ENCODE peak calls at places on chromosomes 1 and 21, in eight cellular contexts. R is AG04450, T is T follicular helper cell, D is amygdala, E is C1 segment of cervical spinal cord, V is hippocampal formation, S is GM23248, C is T-cell. J is an unnamed sample.

GRCh38 chr1:6172549-6172948 is 7.6 kb downstream of the CHD5 start:
- DNase-seq in R (no peak), T (no peak), D (no peak), E (no peak), V (no peak), S (no peak), C (no peak), J (no peak)

GRCh38 chr1:230084408-230085177 is 17.6 kb downstream of the GALNT2 start:
- DNase-seq in R (peak; percentile 96), T (no peak), D (no peak), E (peak; percentile 65), V (no peak), S (peak; percentile 99), C (no peak), J (peak; percentile 23)

GRCh38 chr1:42886800-42887199 is 40.4 kb downstream of the ZNF691 start:
- DNase-seq in R (no peak), T (no peak), D (no peak), E (no peak), V (no peak), S (no peak), C (no peak), J (no peak)

GRCh38 chr1:88648706-88649105 is 35.4 kb upstream of the PKN2 start:
- DNase-seq in R (no peak), T (no peak), D (no peak), E (no peak), V (no peak), S (no peak), C (no peak), J (no peak)

GRCh38 chr1:5831600-5832335 is 160.5 kb downstream of the NPHP4 start:
- DNase-seq in R (no peak), T (no peak), D (no peak), E (no peak), V (no peak), S (no peak), C (no peak), J (no peak)

GRCh38 chr1:188425687-188426086 is 1596.9 kb downstream of the PLA2G4A start:
- DNase-seq in R (peak; percentile 61), T (no peak), D (no peak), E (no peak), V (no peak), S (peak; percentile 16), C (no peak), J (no peak)

GRCh38 chr21:33825898-33826297 is 89.7 kb downstream of the ATP5PO start:
- DNase-seq in R (peak; percentile 24), T (no peak), D (no peak), E (no peak), V (no peak), S (peak; percentile 72), C (no peak), J (no peak)

GRCh38 chr1:219518168-219518905 is 94.6 kb downstream of the ZC3H11B start:
- DNase-seq in R (no peak), T (no peak), D (no peak), E (no peak), V (no peak), S (peak; percentile 47), C (no peak), J (no peak)

GRCh38 chr21:35643176-35643575 is 417.1 kb downstream of the SETD4 start:
- DNase-seq in R (no peak), T (no peak), D (no peak), E (no peak), V (no peak), S (no peak), C (no peak), J (no peak)

GRCh38 chr1:56501888-56502287 is 77.5 kb downstream of the PLPP3 start:
- DNase-seq in R (no peak), T (no peak), D (no peak), E (no peak), V (no peak), S (no peak), C (no peak), J (no peak)

GRCh38 chr1:27650527-27651175 is 15.7 kb upstream of the FGR start:
- DNase-seq in R (no peak), T (no peak), D (no peak), E (no peak), V (no peak), S (peak; percentile 69), C (no peak), J (no peak)

GRCh38 chr1:29355375-29355774 is 119.1 kb downstream of the PTPRU start:
- DNase-seq in R (no peak), T (no peak), D (no peak), E (no peak), V (no peak), S (no peak), C (no peak), J (no peak)

GRCh38 chr21:46180778-46181391 is 3.4 kb downstream of the SPATC1L start:
- DNase-seq in R (no peak), T (no peak), D (no peak), E (no peak), V (no peak), S (no peak), C (no peak), J (no peak)

GRCh38 chr1:183807549-183808168 is 2.7 kb downstream of the RGL1 start:
- DNase-seq in R (no peak), T (no peak), D (no peak), E (no peak), V (no peak), S (peak; percentile 85), C (no peak), J (no peak)

GRCh38 chr1:224454337-224455055 is 19.9 kb upstream of the WDR26 start:
- DNase-seq in R (no peak), T (no peak), D (no peak), E (no peak), V (no peak), S (no peak), C (no peak), J (no peak)

GRCh38 chr1:58572691-58573090 is 4.4 kb downstream of the TACSTD2 start:
- DNase-seq in R (no peak), T (no peak), D (no peak), E (no peak), V (no peak), S (no peak), C (no peak), J (no peak)

GRCh38 chr21:18553786-18554185 is 150.2 kb upstream of the TMPRSS15 start:
- DNase-seq in R (no peak), T (no peak), D (no peak), E (no peak), V (no peak), S (no peak), C (no peak), J (no peak)

GRCh38 chr1:158117854-158118691 is 62.6 kb upstream of the CD1D start:
- DNase-seq in R (no peak), T (peak; percentile 28), D (peak; percentile 8), E (no peak), V (peak; percentile 23), S (peak; percentile 70), C (peak; percentile 36), J (peak; percentile 21)

GRCh38 chr1:161038523-161039153 is at the start of gene TSTD1:
- DNase-seq in R (no peak), T (peak; percentile 80), D (peak; percentile 5), E (no peak), V (peak; percentile 16), S (no peak), C (peak; percentile 86), J (peak; percentile 83)

GRCh38 chr21:33374080-33374873 is 28.9 kb upstream of the IFNGR2 start:
- DNase-seq in R (no peak), T (peak; percentile 38), D (no peak), E (no peak), V (no peak), S (peak; percentile 58), C (peak; percentile 50), J (peak; percentile 22)

GRCh38 chr1:172122381-172122780 is 281.1 kb downstream of the DNM3 start:
- DNase-seq in R (no peak), T (no peak), D (no peak), E (no peak), V (no peak), S (no peak), C (no peak), J (no peak)

GRCh38 chr1:95532335-95532734 is 298.3 kb downstream of the RWDD3 start:
- DNase-seq in R (no peak), T (no peak), D (no peak), E (no peak), V (no peak), S (no peak), C (no peak), J (no peak)

GRCh38 chr1:15249032-15249601 is 2.1 kb downstream of the FHAD1 start:
- DNase-seq in R (no peak), T (no peak), D (no peak), E (no peak), V (no peak), S (no peak), C (peak; percentile 27), J (peak; percentile 69)

GRCh38 chr1:33305016-33305415 is 15.9 kb downstream of the A3GALT2 start:
- DNase-seq in R (no peak), T (no peak), D (no peak), E (no peak), V (no peak), S (no peak), C (no peak), J (no peak)

GRCh38 chr21:17784604-17785402 is 34.4 kb downstream of the C21orf91 start:
- DNase-seq in R (no peak), T (no peak), D (no peak), E (no peak), V (no peak), S (no peak), C (no peak), J (no peak)

GRCh38 chr1:50972766-50973165 is 2.7 kb downstream of the CDKN2C start:
- DNase-seq in R (no peak), T (no peak), D (no peak), E (no peak), V (no peak), S (no peak), C (no peak), J (no peak)

GRCh38 chr1:47593001-47593568 is 155.2 kb downstream of the FOXD2 start:
- DNase-seq in R (no peak), T (no peak), D (no peak), E (no peak), V (no peak), S (no peak), C (no peak), J (no peak)

GRCh38 chr21:15122241-15122640 is 57.4 kb upstream of the NRIP1 start:
- DNase-seq in R (no peak), T (no peak), D (no peak), E (no peak), V (no peak), S (no peak), C (no peak), J (no peak)

GRCh38 chr1:223217781-223218180 is 74.7 kb upstream of the TLR5 start:
- DNase-seq in R (no peak), T (no peak), D (no peak), E (no peak), V (no peak), S (no peak), C (no peak), J (no peak)